ENCODE peak calls at places on chromosomes 11 and 22, in four cellular contexts. One of them, this sample, is unnamed.

GRCh38 chr11:37364246-37364839 is 766.3 kb upstream of the RAG2 start:
- DNase-seq in prostate gland: no peak
- DNase-seq in adrenal gland: no peak
- DNase-seq in cardiac muscle cell: no peak
- DNase-seq in this sample: no peak

GRCh38 chr22:50227588-50228215 is 17.1 kb downstream of the TUBGCP6 start:
- DNase-seq in prostate gland: no peak
- DNase-seq in adrenal gland: no peak
- DNase-seq in cardiac muscle cell: no peak
- DNase-seq in this sample: no peak

GRCh38 chr11:2777871-2778629 is 78.3 kb upstream of the KCNQ1OT1 start:
- DNase-seq in prostate gland: peak; percentile 4
- DNase-seq in adrenal gland: peak; percentile 42
- DNase-seq in cardiac muscle cell: peak; percentile 18
- DNase-seq in this sample: no peak

GRCh38 chr22:37486224-37486845 is at the start of gene MFNG:
- DNase-seq in prostate gland: peak; percentile 24
- DNase-seq in adrenal gland: peak; percentile 65
- DNase-seq in cardiac muscle cell: peak; percentile 71
- DNase-seq in this sample: peak; percentile 60

GRCh38 chr11:21511835-21512440 is 680.9 kb upstream of the ANO5 start:
- DNase-seq in prostate gland: peak; percentile 31
- DNase-seq in adrenal gland: peak; percentile 39
- DNase-seq in cardiac muscle cell: peak; percentile 87
- DNase-seq in this sample: peak; percentile 65

GRCh38 chr11:36296925-36297604 is 977 bp downstream of the PRR5L start:
- DNase-seq in prostate gland: no peak
- DNase-seq in adrenal gland: no peak
- DNase-seq in cardiac muscle cell: no peak
- DNase-seq in this sample: no peak

GRCh38 chr11:110883266-110883665 is 171.0 kb upstream of the ARHGAP20 start:
- DNase-seq in prostate gland: no peak
- DNase-seq in adrenal gland: no peak
- DNase-seq in cardiac muscle cell: no peak
- DNase-seq in this sample: no peak

GRCh38 chr22:26887456-26887855 is 230.1 kb downstream of the MIAT start:
- DNase-seq in prostate gland: no peak
- DNase-seq in adrenal gland: no peak
- DNase-seq in cardiac muscle cell: peak; percentile 78
- DNase-seq in this sample: no peak

GRCh38 chr11:76918941-76919386 is 58.2 kb downstream of the ACER3 start:
- DNase-seq in prostate gland: peak; percentile 28
- DNase-seq in adrenal gland: no peak
- DNase-seq in cardiac muscle cell: peak; percentile 55
- DNase-seq in this sample: peak; percentile 22

GRCh38 chr11:134037093-134037908 is 31.6 kb upstream of the JAM3 start:
- DNase-seq in prostate gland: peak; percentile 70
- DNase-seq in adrenal gland: peak; percentile 83
- DNase-seq in cardiac muscle cell: peak; percentile 74
- DNase-seq in this sample: peak; percentile 72

GRCh38 chr11:1756791-1757771 is 6.6 kb downstream of the CTSD start:
- DNase-seq in prostate gland: no peak
- DNase-seq in adrenal gland: no peak
- DNase-seq in cardiac muscle cell: no peak
- DNase-seq in this sample: no peak

GRCh38 chr11:94635072-94635471 is 67.9 kb downstream of the PIWIL4 start:
- DNase-seq in prostate gland: no peak
- DNase-seq in adrenal gland: no peak
- DNase-seq in cardiac muscle cell: no peak
- DNase-seq in this sample: no peak

GRCh38 chr22:31618057-31618456 is 44.0 kb downstream of the PISD start:
- DNase-seq in prostate gland: no peak
- DNase-seq in adrenal gland: no peak
- DNase-seq in cardiac muscle cell: no peak
- DNase-seq in this sample: no peak

GRCh38 chr11:45339754-45340519 is 53.8 kb upstream of the SYT13 start:
- DNase-seq in prostate gland: peak; percentile 94
- DNase-seq in adrenal gland: peak; percentile 91
- DNase-seq in cardiac muscle cell: peak; percentile 97
- DNase-seq in this sample: peak; percentile 90

GRCh38 chr22:40553014-40553579 is 83.4 kb downstream of the MRTFA start:
- DNase-seq in prostate gland: no peak
- DNase-seq in adrenal gland: no peak
- DNase-seq in cardiac muscle cell: no peak
- DNase-seq in this sample: no peak

GRCh38 chr22:39731481-39731880 is 160.9 kb downstream of the CACNA1I start:
- DNase-seq in prostate gland: no peak
- DNase-seq in adrenal gland: no peak
- DNase-seq in cardiac muscle cell: no peak
- DNase-seq in this sample: no peak

GRCh38 chr11:20596629-20597129 is 2.7 kb upstream of the SLC6A5 start:
- DNase-seq in prostate gland: no peak
- DNase-seq in adrenal gland: no peak
- DNase-seq in cardiac muscle cell: no peak
- DNase-seq in this sample: no peak

GRCh38 chr11:9125185-9125886 is 33.9 kb upstream of the SCUBE2 start:
- DNase-seq in prostate gland: no peak
- DNase-seq in adrenal gland: no peak
- DNase-seq in cardiac muscle cell: no peak
- DNase-seq in this sample: no peak

GRCh38 chr11:77879218-77879617 is 58.3 kb downstream of the AAMDC start:
- DNase-seq in prostate gland: no peak
- DNase-seq in adrenal gland: no peak
- DNase-seq in cardiac muscle cell: no peak
- DNase-seq in this sample: no peak

GRCh38 chr11:23318670-23319069 is 458.4 kb upstream of the CCDC179 start:
- DNase-seq in prostate gland: no peak
- DNase-seq in adrenal gland: no peak
- DNase-seq in cardiac muscle cell: no peak
- DNase-seq in this sample: no peak

GRCh38 chr22:23841736-23842404 is 3.1 kb upstream of the DERL3 start:
- DNase-seq in prostate gland: no peak
- DNase-seq in adrenal gland: no peak
- DNase-seq in cardiac muscle cell: peak; percentile 90
- DNase-seq in this sample: no peak
- H3K4me1 ChIP-seq in prostate gland: peaks cover 10% of the 10 kb centered on the region
- H3K4me1 ChIP-seq in adrenal gland: peaks cover 10% of the 10 kb centered on the region
- H3K4me1 ChIP-seq in cardiac muscle cell: peaks cover 49% of the 10 kb centered on the region
- H3K4me1 ChIP-seq in this sample: peaks cover 20% of the 10 kb centered on the region

GRCh38 chr22:48553119-48553518 is 1274.6 kb downstream of the BRD1 start:
- DNase-seq in prostate gland: no peak
- DNase-seq in adrenal gland: no peak
- DNase-seq in cardiac muscle cell: no peak
- DNase-seq in this sample: no peak

GRCh38 chr22:48548391-48548790 is 1279.3 kb downstream of the BRD1 start:
- DNase-seq in prostate gland: no peak
- DNase-seq in adrenal gland: no peak
- DNase-seq in cardiac muscle cell: no peak
- DNase-seq in this sample: no peak

GRCh38 chr22:48553694-48554308 is 1273.9 kb downstream of the BRD1 start:
- DNase-seq in prostate gland: no peak
- DNase-seq in adrenal gland: no peak
- DNase-seq in cardiac muscle cell: no peak
- DNase-seq in this sample: no peak

GRCh38 chr22:48551716-48552268 is 1275.9 kb downstream of the BRD1 start:
- DNase-seq in prostate gland: no peak
- DNase-seq in adrenal gland: no peak
- DNase-seq in cardiac muscle cell: no peak
- DNase-seq in this sample: no peak

GRCh38 chr22:48551061-48551460 is 1276.6 kb downstream of the BRD1 start:
- DNase-seq in prostate gland: no peak
- DNase-seq in adrenal gland: no peak
- DNase-seq in cardiac muscle cell: no peak
- DNase-seq in this sample: no peak
- H3K9me3 ChIP-seq in prostate gland: no peaks in the 10 kb centered on the region
- H3K9me3 ChIP-seq in adrenal gland: no peaks in the 10 kb centered on the region
- H3K9me3 ChIP-seq in cardiac muscle cell: no peaks in the 10 kb centered on the region
- H3K9me3 ChIP-seq in this sample: no peaks in the 10 kb centered on the region

GRCh38 chr22:42910221-42910942 is 53.3 kb upstream of the ARFGAP3 start:
- DNase-seq in prostate gland: no peak
- DNase-seq in adrenal gland: no peak
- DNase-seq in cardiac muscle cell: peak; percentile 49
- DNase-seq in this sample: no peak

GRCh38 chr22:42914511-42915076 is 57.5 kb upstream of the ARFGAP3 start:
- DNase-seq in prostate gland: no peak
- DNase-seq in adrenal gland: no peak
- DNase-seq in cardiac muscle cell: no peak
- DNase-seq in this sample: no peak

GRCh38 chr22:42912049-42912448 is 55.0 kb upstream of the ARFGAP3 start:
- DNase-seq in prostate gland: no peak
- DNase-seq in adrenal gland: no peak
- DNase-seq in cardiac muscle cell: no peak
- DNase-seq in this sample: no peak

GRCh38 chr22:42915980-42916765 is 59.1 kb upstream of the ARFGAP3 start:
- DNase-seq in prostate gland: no peak
- DNase-seq in adrenal gland: no peak
- DNase-seq in cardiac muscle cell: peak; percentile 44
- DNase-seq in this sample: no peak

DNA sequence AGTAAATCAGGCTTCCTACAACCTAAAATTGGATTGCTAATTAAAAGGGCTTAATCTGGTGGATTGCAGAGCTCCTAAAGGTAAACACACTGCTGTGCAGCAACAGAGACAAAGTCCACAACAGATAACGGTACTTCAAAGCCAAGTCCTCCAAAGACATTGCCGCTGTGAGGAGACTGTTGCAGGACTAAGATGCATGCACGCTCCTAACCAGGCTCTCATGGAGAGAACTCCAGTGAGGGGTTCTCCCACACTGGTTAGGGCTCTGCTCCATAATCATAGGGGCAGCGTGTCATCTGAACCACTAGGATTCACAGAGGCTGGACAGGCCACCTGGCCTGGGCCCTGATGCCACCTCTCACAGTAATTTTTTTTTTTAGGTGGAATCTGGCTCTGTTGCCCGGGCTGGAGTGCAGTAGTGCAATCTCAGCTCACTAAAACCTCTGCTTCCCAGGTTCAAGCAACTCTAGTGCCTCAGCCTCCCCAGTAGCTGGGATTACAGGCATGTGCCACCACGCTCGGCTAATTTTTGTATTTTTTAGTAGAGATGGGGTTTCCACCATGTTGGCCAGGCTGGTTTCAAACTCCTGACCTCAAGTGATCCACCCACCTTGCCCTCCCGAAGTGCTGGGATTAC is 56.9 kb upstream of the ARFGAP3 start:
- DNase-seq in prostate gland: no peak
- DNase-seq in adrenal gland: no peak
- DNase-seq in cardiac muscle cell: no peak
- DNase-seq in this sample: no peak
- H3K4me1 ChIP-seq in prostate gland: no peaks in the 10 kb centered on the region
- H3K4me1 ChIP-seq in adrenal gland: no peaks in the 10 kb centered on the region
- H3K4me1 ChIP-seq in cardiac muscle cell: peaks cover 37% of the 10 kb centered on the region
- H3K4me1 ChIP-seq in this sample: no peaks in the 10 kb centered on the region

GRCh38 chr11:54832676-54833075 is 126.0 kb downstream of the OR4A5 start:
- DNase-seq in prostate gland: no peak
- DNase-seq in adrenal gland: no peak
- DNase-seq in cardiac muscle cell: no peak
- DNase-seq in this sample: no peak
- H3K9me3 ChIP-seq in prostate gland: no peaks in the 10 kb centered on the region
- H3K9me3 ChIP-seq in adrenal gland: no peaks in the 10 kb centered on the region
- H3K9me3 ChIP-seq in cardiac muscle cell: no peaks in the 10 kb centered on the region
- H3K9me3 ChIP-seq in this sample: peaks cover 42% of the 10 kb centered on the region

GRCh38 chr11:73323464-73323863 is 15.4 kb downstream of the ARHGEF17 start:
- DNase-seq in prostate gland: no peak
- DNase-seq in adrenal gland: peak; percentile 48
- DNase-seq in cardiac muscle cell: peak; percentile 80
- DNase-seq in this sample: no peak
- H3K4me1 ChIP-seq in prostate gland: peaks cover 15% of the 10 kb centered on the region
- H3K4me1 ChIP-seq in adrenal gland: peaks cover 6% of the 10 kb centered on the region
- H3K4me1 ChIP-seq in cardiac muscle cell: peaks cover 51% of the 10 kb centered on the region
- H3K4me1 ChIP-seq in this sample: peaks cover 14% of the 10 kb centered on the region

GRCh38 chr11:59368238-59369022 is 9.7 kb downstream of the OR5AN1 start:
- DNase-seq in prostate gland: no peak
- DNase-seq in adrenal gland: no peak
- DNase-seq in cardiac muscle cell: no peak
- DNase-seq in this sample: no peak
- H3K9me3 ChIP-seq in prostate gland: no peaks in the 10 kb centered on the region
- H3K9me3 ChIP-seq in adrenal gland: no peaks in the 10 kb centered on the region
- H3K9me3 ChIP-seq in cardiac muscle cell: no peaks in the 10 kb centered on the region
- H3K9me3 ChIP-seq in this sample: peaks cover 3% of the 10 kb centered on the region

This sample was measured in DND-41.